ENCODE peak calls at places on chromosomes 16 and 17, in eight cellular contexts. V is HCT116; R is 8988T; Q is CD4-positive, alpha-beta T cell; F is CD8-positive, alpha-beta T cell; N is glutamatergic neuron; I is ACHN; C is mammary epithelial cell. D is an unnamed sample.

GRCh38 chr17:80866050-80866793 is 125.4 kb upstream of the CHMP6 start:
- DNase-seq in V (peak; percentile 37), N (peak; percentile 89), Q (peak; percentile 61), I (peak; percentile 75), F (peak; percentile 35), C (peak; percentile 52), R (no peak), D (peak; percentile 51)

GRCh38 chr17:39027037-39027436 is 59.8 kb upstream of the FBXO47 start:
- DNase-seq in V (no peak), Q (peak; percentile 12), C (peak; percentile 16), I (peak; percentile 7), N (peak; percentile 38), F (no peak), R (peak; percentile 32), D (no peak)

GRCh38 chr16:30437511-30438046 is 7.7 kb upstream of the DCTPP1 start:
- DNase-seq in I (no peak), V (no peak), F (no peak), C (no peak), Q (no peak), R (no peak), N (no peak), D (no peak)

GRCh38 chr16:79839851-79840321 is 239.3 kb upstream of the MAF start:
- DNase-seq in C (no peak), R (no peak), Q (no peak), V (no peak), F (no peak), I (no peak), N (no peak), D (no peak)

GRCh38 chr17:40561871-40562611 is 3.2 kb downstream of the CCR7 start:
- DNase-seq in Q (peak; percentile 63), V (no peak), C (no peak), N (no peak), I (no peak), R (no peak), F (peak; percentile 44), D (peak; percentile 33)

GRCh38 chr16:87392823-87393679 is 915 bp downstream of the MAP1LC3B start:
- DNase-seq in Q (peak; percentile 20), N (peak; percentile 60), F (peak; percentile 12), I (peak; percentile 54), C (peak; percentile 55), R (peak; percentile 61), V (no peak), D (peak; percentile 48)

GRCh38 chr16:84726670-84727467 is 27.1 kb downstream of the USP10 start:
- DNase-seq in I (no peak), C (peak; percentile 19), R (no peak), V (no peak), N (peak; percentile 26), F (no peak), Q (no peak), D (peak; percentile 37)

GRCh38 chr17:29592850-29593545 is at the start of gene ANKRD13B:
- DNase-seq in F (no peak), R (peak; percentile 52), I (peak; percentile 50), N (peak; percentile 82), Q (peak; percentile 31), C (no peak), V (no peak), D (no peak)

GRCh38 chr17:29565643-29566472 is 979 bp downstream of the ABHD15 start:
- DNase-seq in R (peak; percentile 62), C (no peak), N (no peak), Q (peak; percentile 61), F (peak; percentile 30), V (peak; percentile 22), I (no peak), D (peak; percentile 59)

GRCh38 chr17:1839516-1839915 is 9.7 kb downstream of the RPA1 start:
- DNase-seq in F (no peak), Q (no peak), I (no peak), R (no peak), V (no peak), N (no peak), C (no peak), D (no peak)

GRCh38 chr17:17783825-17784598 is 52.8 kb downstream of the SREBF1 start:
- DNase-seq in N (peak; percentile 78), V (no peak), Q (peak; percentile 42), C (no peak), I (no peak), R (no peak), F (no peak), D (peak; percentile 62)

GRCh38 chr17:31571124-31571892 is 179.8 kb downstream of the RAB11FIP4 start:
- DNase-seq in C (peak; percentile 68), I (peak; percentile 79), R (no peak), V (no peak), N (no peak), Q (no peak), F (no peak), D (no peak)

GRCh38 chr16:11355862-11356261 is 10.6 kb downstream of the RMI2 start:
- DNase-seq in V (no peak), N (no peak), R (no peak), Q (no peak), F (no peak), C (no peak), I (no peak), D (no peak)